ENCODE peak calls at places on chromosomes 6 and 20, in ten cellular contexts. A, T, D, V, E, H, G, U, S and N are unnamed samples.
A peak's percentile ranks its signal among the peaks of the same experiment; 100 is the strongest.

GRCh38 chr6:115747719-115748118 is 313.0 kb downstream of the FRK start:
- DNase-seq in A (no peak), T (no peak), D (no peak), V (no peak), E (no peak), H (no peak), G (no peak), U (no peak), S (no peak), N (no peak)

GRCh38 chr20:32982617-32983458 is 21.4 kb downstream of the SUN5 start:
- DNase-seq in A (peak; percentile 37), T (no peak), D (no peak), V (peak; percentile 14), E (no peak), H (no peak), G (no peak), U (no peak), S (peak; percentile 28), N (no peak)

GRCh38 chr6:117992856-117993255 is 85.8 kb downstream of the SLC35F1 start:
- DNase-seq in A (no peak), T (no peak), D (no peak), V (no peak), E (no peak), H (no peak), G (no peak), U (no peak), S (no peak), N (no peak)

GRCh38 chr6:41531591-41532582 is 14.3 kb upstream of the FOXP4 start:
- DNase-seq in A (no peak), T (peak; percentile 88), D (peak; percentile 55), V (no peak), E (peak; percentile 68), H (peak; percentile 34), G (peak; percentile 87), U (peak; percentile 8), S (no peak), N (peak; percentile 64)

GRCh38 chr6:40763001-40763400 is 175.8 kb upstream of the LRFN2 start:
- DNase-seq in A (no peak), T (no peak), D (no peak), V (no peak), E (no peak), H (no peak), G (no peak), U (no peak), S (no peak), N (no peak)

GRCh38 chr6:5401845-5402738 is 140.8 kb downstream of the FARS2 start:
- DNase-seq in A (no peak), T (peak; percentile 32), D (peak; percentile 68), V (no peak), E (no peak), H (peak; percentile 12), G (no peak), U (peak; percentile 58), S (no peak), N (no peak)

GRCh38 chr6:8749449-8749848 is 314.1 kb upstream of the SLC35B3 start:
- DNase-seq in A (no peak), T (no peak), D (no peak), V (no peak), E (no peak), H (no peak), G (no peak), U (no peak), S (no peak), N (no peak)

GRCh38 chr6:6722195-6722594 is 133.7 kb downstream of the LY86 start:
- DNase-seq in A (no peak), T (no peak), D (no peak), V (no peak), E (no peak), H (no peak), G (no peak), U (no peak), S (no peak), N (no peak)

GRCh38 chr20:10784337-10785183 is 110.8 kb upstream of the JAG1 start:
- DNase-seq in A (no peak), T (no peak), D (no peak), V (no peak), E (no peak), H (no peak), G (no peak), U (no peak), S (no peak), N (no peak)

GRCh38 chr20:47784599-47785320 is 521 bp downstream of the SULF2 start:
- DNase-seq in A (peak; percentile 78), T (peak; percentile 46), D (peak; percentile 45), V (peak; percentile 32), E (peak; percentile 87), H (no peak), G (peak; percentile 55), U (peak; percentile 28), S (peak; percentile 37), N (no peak)

GRCh38 chr20:20497242-20497985 is 129.5 kb downstream of the INSM1 start:
- DNase-seq in A (no peak), T (no peak), D (no peak), V (no peak), E (no peak), H (no peak), G (no peak), U (no peak), S (no peak), N (no peak)

GRCh38 chr20:2922957-2923356 is 49.7 kb downstream of the PTPRA start:
- DNase-seq in A (no peak), T (no peak), D (no peak), V (no peak), E (no peak), H (no peak), G (no peak), U (no peak), S (peak; percentile 56), N (no peak)

GRCh38 chr6:130796313-130796905 is 30.8 kb upstream of the SMLR1 start:
- DNase-seq in A (no peak), T (peak; percentile 77), D (peak; percentile 86), V (peak; percentile 18), E (no peak), H (peak; percentile 85), G (no peak), U (peak; percentile 73), S (peak; percentile 29), N (no peak)

GRCh38 chr20:60136640-60137411 is 178.6 kb downstream of the CDH26 start:
- DNase-seq in A (no peak), T (no peak), D (no peak), V (peak; percentile 58), E (no peak), H (no peak), G (no peak), U (no peak), S (no peak), N (no peak)

GRCh38 chr6:164455835-164456234 is 853.6 kb downstream of the C6orf118 start:
- DNase-seq in A (no peak), T (no peak), D (no peak), V (no peak), E (peak; percentile 3), H (no peak), G (no peak), U (no peak), S (no peak), N (no peak)
- TF ChIP-seq CTCF in A (no peak), T (no peak), D (no peak), V (no peak), E (no peak), H (no peak), G (no peak), U (no peak), S (no peak), N (no peak)

GRCh38 chr20:48850681-48851299 is 23.0 kb upstream of the PREX1 start:
- DNase-seq in A (no peak), T (no peak), D (no peak), V (no peak), E (no peak), H (no peak), G (no peak), U (no peak), S (no peak), N (no peak)
- TF ChIP-seq CTCF in A (no peak), T (no peak), D (no peak), V (no peak), E (no peak), H (no peak), G (no peak), U (no peak), S (no peak), N (no peak)

DNA sequence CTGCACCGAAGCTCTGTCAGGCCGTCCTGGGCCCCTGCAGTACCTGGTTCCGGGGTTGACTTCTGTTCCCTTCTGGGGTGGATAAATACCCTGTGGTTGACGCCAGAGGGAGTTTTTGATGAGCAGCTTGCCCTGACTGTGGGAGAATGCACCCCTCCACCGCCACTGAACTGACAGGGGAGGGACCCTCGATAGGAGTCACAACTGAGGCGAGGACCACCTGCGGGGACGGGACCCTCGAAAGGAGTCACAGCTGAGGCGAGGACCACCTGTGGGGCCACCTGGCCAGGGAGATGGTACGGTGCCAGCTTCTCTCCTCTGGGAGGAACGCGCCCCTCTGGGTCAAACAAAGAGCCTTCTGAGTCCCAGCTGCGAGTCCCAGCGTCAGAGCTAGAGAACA is 100.1 kb upstream of the FRMD1 start:
- DNase-seq in A (no peak), T (no peak), D (no peak), V (no peak), E (no peak), H (no peak), G (no peak), U (no peak), S (no peak), N (no peak)
- TF ChIP-seq CTCF in A (no peak), T (no peak), D (no peak), V (no peak), E (no peak), H (no peak), G (no peak), U (no peak), S (no peak), N (no peak)

DNA sequence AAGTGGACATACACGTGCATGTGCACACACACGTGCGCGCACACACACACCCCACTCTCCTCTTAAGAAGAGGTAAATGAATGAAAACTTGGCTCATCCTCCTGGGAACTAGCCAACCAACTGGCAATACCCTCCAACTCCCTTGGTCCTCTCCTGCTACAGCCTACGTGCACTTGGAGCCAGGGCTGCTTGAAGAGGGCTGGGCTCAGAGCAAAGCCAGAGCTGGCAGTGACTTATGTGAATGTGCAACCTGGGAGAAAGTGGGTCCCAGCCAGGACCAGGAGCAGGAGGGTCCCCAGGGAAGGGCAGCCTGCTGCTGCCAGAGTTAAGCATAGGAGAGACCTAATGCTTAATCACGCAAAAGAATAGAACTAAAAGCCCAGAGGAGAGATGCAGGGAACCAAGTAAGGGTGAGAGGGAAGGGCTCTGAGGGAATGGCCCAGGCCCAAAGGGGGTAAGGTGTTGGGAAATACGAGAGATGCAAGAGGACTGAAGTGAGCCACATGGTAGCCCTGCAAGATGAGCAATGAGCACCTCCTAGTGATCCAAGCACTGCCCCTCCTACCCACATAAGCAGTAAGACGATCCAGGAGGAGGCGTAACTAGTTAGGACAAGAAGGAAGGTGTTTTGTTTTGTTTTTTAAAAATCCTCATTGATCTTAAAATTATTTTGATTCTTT is 24.7 kb downstream of the TRAF3IP2 start:
- DNase-seq in A (no peak), T (peak; percentile 77), D (peak; percentile 44), V (no peak), E (no peak), H (no peak), G (no peak), U (peak; percentile 62), S (no peak), N (no peak)
- TF ChIP-seq CTCF in A (no peak), T (peak; percentile 39), D (no peak), V (no peak), E (no peak), H (peak; percentile 2), G (no peak), U (no peak), S (no peak), N (no peak)